ENCODE peak calls at places on chromosomes 16 and 17, in four cellular contexts. K is psoas muscle, M is HL-60, B is A549. C is an unnamed sample.

GRCh38 chr17:82569621-82570020 is 50.1 kb downstream of the FOXK2 start:
- DNase-seq in B (no peak), K (no peak), M (no peak), C (no peak)

GRCh38 chr16:51237861-51238378 is 86.8 kb upstream of the SALL1 start:
- DNase-seq in M (no peak), K (no peak), B (no peak), C (no peak)

GRCh38 chr17:37107406-37108083 is 158.8 kb downstream of the AATF start:
- DNase-seq in K (peak; percentile 45), M (no peak), B (no peak), C (no peak)

GRCh38 chr16:30585022-30585399 is 486 bp downstream of the ZNF785 start:
- DNase-seq in B (no peak), M (no peak), K (no peak), C (peak; percentile 26)

GRCh38 chr17:62572488-62573469 is 54.7 kb upstream of the MRC2 start:
- DNase-seq in K (no peak), B (no peak), M (no peak), C (peak; percentile 53)

GRCh38 chr17:73099504-73099903 is 7.0 kb upstream of the SLC39A11 start:
- DNase-seq in K (no peak), B (no peak), M (peak; percentile 55), C (no peak)

GRCh38 chr17:58333396-58334207 is 5.0 kb upstream of the TSPOAP1 start:
- DNase-seq in B (no peak), K (no peak), M (peak; percentile 45), C (no peak)

GRCh38 chr16:53433509-53433908 is 762 bp upstream of the RBL2 start:
- DNase-seq in B (no peak), M (no peak), K (no peak), C (no peak)

GRCh38 chr16:30096862-30097563 is 1.0 kb upstream of the YPEL3 start:
- DNase-seq in K (no peak), M (peak; percentile 50), B (no peak), C (no peak)

GRCh38 chr16:53129281-53130192 is 74.7 kb downstream of the CHD9 start:
- DNase-seq in M (no peak), B (no peak), K (no peak), C (peak; percentile 82)

GRCh38 chr17:72501404-72502110 is 380.7 kb downstream of the SOX9 start:
- DNase-seq in B (no peak), K (no peak), M (no peak), C (no peak)

GRCh38 chr16:982152-983043 is 828 bp downstream of the SOX8 start:
- DNase-seq in B (no peak), K (no peak), M (no peak), C (no peak)

GRCh38 chr17:61425682-61426481 is 26.2 kb downstream of the TBX2 start:
- DNase-seq in B (no peak), M (no peak), K (no peak), C (no peak)

GRCh38 chr17:20952183-20952582 is 90.6 kb downstream of the USP22 start:
- DNase-seq in M (no peak), B (no peak), K (no peak), C (no peak)

GRCh38 chr16:72434159-72434558 is 262.2 kb upstream of the PMFBP1 start:
- DNase-seq in M (no peak), K (no peak), B (no peak), C (peak; percentile 56)

GRCh38 chr17:43669971-43670644 is 8.4 kb upstream of the MEOX1 start:
- DNase-seq in K (no peak), B (no peak), M (no peak), C (no peak)

GRCh38 chr17:60006160-60006559 is 41.6 kb upstream of the RNFT1 start:
- DNase-seq in M (no peak), B (no peak), K (no peak), C (no peak)

GRCh38 chr17:50440172-50440837 is 14.3 kb downstream of the ACSF2 start:
- DNase-seq in K (no peak), M (no peak), B (no peak), C (no peak)

GRCh38 chr17:66348605-66349165 is 46.3 kb downstream of the PRKCA start:
- DNase-seq in K (no peak), B (peak; percentile 69), M (no peak), C (peak; percentile 75)

GRCh38 chr17:78147315-78147998 is 1.3 kb downstream of the C17orf99 start:
- DNase-seq in K (no peak), B (no peak), M (peak; percentile 70), C (no peak)

GRCh38 chr17:56723471-56723870 is 110.2 kb downstream of the C17orf67 start:
- DNase-seq in B (no peak), K (no peak), M (no peak), C (no peak)

GRCh38 chr16:79874391-79874790 is 273.9 kb upstream of the MAF start:
- DNase-seq in K (no peak), B (no peak), M (no peak), C (no peak)

GRCh38 chr16:66471264-66471663 is 44.2 kb downstream of the BEAN1 start:
- DNase-seq in M (no peak), K (no peak), B (no peak), C (no peak)

GRCh38 chr17:7841622-7842379 is 7.8 kb downstream of the KDM6B start:
- DNase-seq in B (peak; percentile 90), K (peak; percentile 96), M (peak; percentile 65), C (peak; percentile 94)
- TF ChIP-seq CTCF in B (peak; percentile 28), K (no peak), M (no peak), C (no peak)

GRCh38 chr16:10850478-10850850 is 26.5 kb upstream of the CIITA start:
- DNase-seq in M (no peak), B (no peak), K (no peak), C (no peak)

GRCh38 chr16:10856042-10856441 is 21.0 kb upstream of the CIITA start:
- DNase-seq in M (no peak), K (no peak), B (no peak), C (no peak)

GRCh38 chr16:10851512-10851911 is 25.5 kb upstream of the CIITA start:
- DNase-seq in B (no peak), M (no peak), K (no peak), C (no peak)

GRCh38 chr16:10849736-10850477 is 27.1 kb upstream of the CIITA start:
- DNase-seq in M (no peak), B (no peak), K (no peak), C (no peak)

GRCh38 chr16:10852948-10853347 is 24.1 kb upstream of the CIITA start:
- DNase-seq in K (no peak), B (no peak), M (no peak), C (no peak)
- H3K4me3 ChIP-seq in K (no peak overlapping the region), B (no peak overlapping the region), M (no peak overlapping the region), C (no peak overlapping the region)

GRCh38 chr16:64051826-64052225 is 1070.0 kb downstream of the CDH11 start:
- DNase-seq in B (no peak), K (no peak), M (no peak), C (peak; percentile 35)
- TF ChIP-seq CTCF in B (no peak), K (no peak), M (no peak), C (peak; percentile 11)

GRCh38 chr17:80980397-80981061 is 11.1 kb upstream of the CHMP6 start:
- DNase-seq in B (no peak), M (no peak), K (no peak), C (peak; percentile 53)

GRCh38 chr17:80981062-80981902 is 10.4 kb upstream of the CHMP6 start:
- DNase-seq in K (no peak), B (no peak), M (no peak), C (no peak)

GRCh38 chr17:80983545-80983944 is 8.1 kb upstream of the CHMP6 start:
- DNase-seq in B (no peak), K (peak; percentile 6), M (no peak), C (no peak)

GRCh38 chr17:80982426-80982974 is 9.1 kb upstream of the CHMP6 start:
- DNase-seq in B (no peak), M (no peak), K (peak; percentile 7), C (no peak)

DNA sequence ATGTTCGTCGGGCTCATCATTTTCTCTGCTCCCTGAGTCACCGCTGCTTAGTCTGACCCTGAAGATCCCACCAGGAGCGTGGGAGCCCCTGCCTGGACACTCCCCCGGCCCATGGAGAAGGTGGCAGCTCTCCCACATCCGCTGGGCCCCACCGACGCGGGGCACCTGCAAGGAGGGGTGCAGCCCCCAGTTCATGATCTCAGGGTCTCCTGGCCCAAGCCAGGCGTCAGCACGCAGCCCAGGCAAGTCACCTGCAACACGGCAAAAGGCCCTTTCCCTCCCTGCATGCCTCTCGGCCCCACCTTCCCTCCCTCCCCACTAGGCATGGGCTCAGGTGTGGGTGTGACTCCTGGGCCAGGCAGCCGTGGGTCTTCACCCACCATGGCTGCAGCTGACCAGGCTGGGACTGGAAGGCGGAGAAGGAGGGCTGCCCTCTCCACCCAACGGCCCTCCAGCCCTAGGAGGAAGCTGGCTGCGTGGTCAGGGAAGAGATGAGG is 9.7 kb upstream of the CHMP6 start:
- DNase-seq in K (no peak), B (no peak), M (no peak), C (no peak)
- H3K4me3 ChIP-seq in K (no peak overlapping the region), B (no peak overlapping the region), M (no peak overlapping the region), C (no peak overlapping the region)